ENCODE peak calls at places on chromosome 2, in five cellular contexts. One of them, this sample, is unnamed.

GRCh38 chr2:38092196-38092902 is 16.4 kb upstream of the CYP1B1 start:
- DNase-seq in GM12891: no peak
- DNase-seq in stomach: no peak
- DNase-seq in HFFc6: no peak
- DNase-seq in pulmonary artery endothelial cell: no peak
- DNase-seq in this sample: peak; percentile 81

GRCh38 chr2:15775753-15776628 is 164.4 kb upstream of the MYCN start:
- DNase-seq in GM12891: no peak
- DNase-seq in stomach: no peak
- DNase-seq in HFFc6: no peak
- DNase-seq in pulmonary artery endothelial cell: no peak
- DNase-seq in this sample: no peak

GRCh38 chr2:230824406-230824978 is 40.2 kb upstream of the ITM2C start:
- DNase-seq in GM12891: peak; percentile 52
- DNase-seq in stomach: peak; percentile 34
- DNase-seq in HFFc6: peak; percentile 78
- DNase-seq in pulmonary artery endothelial cell: peak; percentile 27
- DNase-seq in this sample: peak; percentile 65

GRCh38 chr2:37993135-37993534 is 68.0 kb downstream of the RMDN2 start:
- DNase-seq in GM12891: no peak
- DNase-seq in stomach: no peak
- DNase-seq in HFFc6: no peak
- DNase-seq in pulmonary artery endothelial cell: no peak
- DNase-seq in this sample: peak; percentile 22

GRCh38 chr2:38439807-38440300 is 62.8 kb upstream of the ATL2 start:
- DNase-seq in GM12891: no peak
- DNase-seq in stomach: no peak
- DNase-seq in HFFc6: no peak
- DNase-seq in pulmonary artery endothelial cell: no peak
- DNase-seq in this sample: no peak

GRCh38 chr2:97741251-97741650 is 27.9 kb downstream of the ZAP70 start:
- DNase-seq in GM12891: no peak
- DNase-seq in stomach: no peak
- DNase-seq in HFFc6: no peak
- DNase-seq in pulmonary artery endothelial cell: no peak
- DNase-seq in this sample: no peak

GRCh38 chr2:150107816-150108215 is 379.7 kb downstream of the RND3 start:
- DNase-seq in GM12891: no peak
- DNase-seq in stomach: no peak
- DNase-seq in HFFc6: no peak
- DNase-seq in pulmonary artery endothelial cell: no peak
- DNase-seq in this sample: no peak

GRCh38 chr2:234556848-234557573 is 60.1 kb upstream of the ARL4C start:
- DNase-seq in GM12891: no peak
- DNase-seq in stomach: peak; percentile 28
- DNase-seq in HFFc6: peak; percentile 42
- DNase-seq in pulmonary artery endothelial cell: no peak
- DNase-seq in this sample: peak; percentile 32

GRCh38 chr2:143263045-143263625 is 133.9 kb downstream of the ARHGAP15 start:
- DNase-seq in GM12891: no peak
- DNase-seq in stomach: no peak
- DNase-seq in HFFc6: no peak
- DNase-seq in pulmonary artery endothelial cell: no peak
- DNase-seq in this sample: peak; percentile 9

GRCh38 chr2:26631815-26632214 is 9.4 kb downstream of the CIB4 start:
- DNase-seq in GM12891: no peak
- DNase-seq in stomach: no peak
- DNase-seq in HFFc6: no peak
- DNase-seq in pulmonary artery endothelial cell: no peak
- DNase-seq in this sample: no peak

GRCh38 chr2:166766220-166766619 is 122.1 kb upstream of the XIRP2 start:
- DNase-seq in GM12891: no peak
- DNase-seq in stomach: peak; percentile 43
- DNase-seq in HFFc6: no peak
- DNase-seq in pulmonary artery endothelial cell: no peak
- DNase-seq in this sample: no peak